ENCODE peak calls at places on chromosome 16, in ten cellular contexts. One of them, this sample, is unnamed.

GRCh38 chr16:50071075-50071671 is 5.4 kb downstream of the HEATR3 start:
- DNase-seq in cardiac fibroblast: no peak
- DNase-seq in A549: no peak
- DNase-seq in CD14-positive monocyte: no peak
- DNase-seq in Calu3: no peak
- DNase-seq in CD4-positive, alpha-beta T cell: no peak
- DNase-seq in right atrium auricular region: no peak
- DNase-seq in GM13977: no peak
- DNase-seq in cardiac muscle cell: no peak
- DNase-seq in thoracic aorta: no peak
- DNase-seq in this sample: no peak

GRCh38 chr16:31202402-31203385 is at the start of gene PYCARD:
- DNase-seq in cardiac fibroblast: peak; percentile 50
- DNase-seq in A549: no peak
- DNase-seq in CD14-positive monocyte: no peak
- DNase-seq in Calu3: peak; percentile 56
- DNase-seq in CD4-positive, alpha-beta T cell: no peak
- DNase-seq in right atrium auricular region: no peak
- DNase-seq in GM13977: peak; percentile 69
- DNase-seq in cardiac muscle cell: peak; percentile 63
- DNase-seq in thoracic aorta: no peak
- DNase-seq in this sample: no peak

GRCh38 chr16:86122681-86123342 is 223.8 kb downstream of the IRF8 start:
- DNase-seq in cardiac fibroblast: no peak
- DNase-seq in A549: no peak
- DNase-seq in CD14-positive monocyte: no peak
- DNase-seq in Calu3: no peak
- DNase-seq in CD4-positive, alpha-beta T cell: no peak
- DNase-seq in right atrium auricular region: no peak
- DNase-seq in GM13977: no peak
- DNase-seq in cardiac muscle cell: no peak
- DNase-seq in thoracic aorta: no peak
- DNase-seq in this sample: no peak

GRCh38 chr16:56965149-56965938 is 3.6 kb downstream of the CETP start:
- DNase-seq in cardiac fibroblast: no peak
- DNase-seq in A549: no peak
- DNase-seq in CD14-positive monocyte: no peak
- DNase-seq in Calu3: no peak
- DNase-seq in CD4-positive, alpha-beta T cell: no peak
- DNase-seq in right atrium auricular region: no peak
- DNase-seq in GM13977: no peak
- DNase-seq in cardiac muscle cell: no peak
- DNase-seq in thoracic aorta: no peak
- DNase-seq in this sample: no peak

GRCh38 chr16:69417537-69418199 is 6.8 kb upstream of the CYB5B start:
- DNase-seq in cardiac fibroblast: peak; percentile 76
- DNase-seq in A549: peak; percentile 78
- DNase-seq in CD14-positive monocyte: no peak
- DNase-seq in Calu3: no peak
- DNase-seq in CD4-positive, alpha-beta T cell: no peak
- DNase-seq in right atrium auricular region: peak; percentile 34
- DNase-seq in GM13977: no peak
- DNase-seq in cardiac muscle cell: peak; percentile 40
- DNase-seq in thoracic aorta: no peak
- DNase-seq in this sample: no peak

GRCh38 chr16:57815987-57816745 is 13.9 kb upstream of the KIFC3 start:
- DNase-seq in cardiac fibroblast: peak; percentile 92
- DNase-seq in A549: peak; percentile 62
- DNase-seq in CD14-positive monocyte: peak; percentile 93
- DNase-seq in Calu3: peak; percentile 93
- DNase-seq in CD4-positive, alpha-beta T cell: peak; percentile 24
- DNase-seq in right atrium auricular region: peak; percentile 98
- DNase-seq in GM13977: no peak
- DNase-seq in cardiac muscle cell: peak; percentile 92
- DNase-seq in thoracic aorta: peak; percentile 76
- DNase-seq in this sample: no peak

GRCh38 chr16:82955836-82956348 is 329.1 kb downstream of the CDH13 start:
- DNase-seq in cardiac fibroblast: no peak
- DNase-seq in A549: no peak
- DNase-seq in CD14-positive monocyte: no peak
- DNase-seq in Calu3: no peak
- DNase-seq in CD4-positive, alpha-beta T cell: no peak
- DNase-seq in right atrium auricular region: no peak
- DNase-seq in GM13977: no peak
- DNase-seq in cardiac muscle cell: no peak
- DNase-seq in thoracic aorta: no peak
- DNase-seq in this sample: no peak

GRCh38 chr16:1125471-1125870 is 27.4 kb upstream of the CACNA1H start:
- DNase-seq in cardiac fibroblast: peak; percentile 40
- DNase-seq in A549: no peak
- DNase-seq in CD14-positive monocyte: no peak
- DNase-seq in Calu3: peak; percentile 34
- DNase-seq in CD4-positive, alpha-beta T cell: no peak
- DNase-seq in right atrium auricular region: no peak
- DNase-seq in GM13977: no peak
- DNase-seq in cardiac muscle cell: peak; percentile 47
- DNase-seq in thoracic aorta: no peak
- DNase-seq in this sample: no peak

GRCh38 chr16:324201-324450 is 28.4 kb downstream of the AXIN1 start:
- DNase-seq in cardiac fibroblast: no peak
- DNase-seq in A549: no peak
- DNase-seq in CD14-positive monocyte: no peak
- DNase-seq in Calu3: no peak
- DNase-seq in CD4-positive, alpha-beta T cell: no peak
- DNase-seq in right atrium auricular region: no peak
- DNase-seq in GM13977: no peak
- DNase-seq in cardiac muscle cell: no peak
- DNase-seq in thoracic aorta: no peak
- DNase-seq in this sample: no peak

GRCh38 chr16:78684040-78684611 is 584.7 kb downstream of the WWOX start:
- DNase-seq in cardiac fibroblast: peak; percentile 94
- DNase-seq in A549: peak; percentile 6
- DNase-seq in CD14-positive monocyte: no peak
- DNase-seq in Calu3: no peak
- DNase-seq in CD4-positive, alpha-beta T cell: no peak
- DNase-seq in right atrium auricular region: peak; percentile 89
- DNase-seq in GM13977: no peak
- DNase-seq in cardiac muscle cell: peak; percentile 97
- DNase-seq in thoracic aorta: peak; percentile 39
- DNase-seq in this sample: peak; percentile 27

GRCh38 chr16:86978445-86979030 is 338.7 kb downstream of the C16orf95 start:
- DNase-seq in cardiac fibroblast: no peak
- DNase-seq in A549: no peak
- DNase-seq in CD14-positive monocyte: peak; percentile 38
- DNase-seq in Calu3: no peak
- DNase-seq in CD4-positive, alpha-beta T cell: no peak
- DNase-seq in right atrium auricular region: no peak
- DNase-seq in GM13977: no peak
- DNase-seq in cardiac muscle cell: no peak
- DNase-seq in thoracic aorta: no peak
- DNase-seq in this sample: no peak

GRCh38 chr16:46833465-46833810 is 2.5 kb upstream of the C16orf87 start:
- DNase-seq in cardiac fibroblast: no peak
- DNase-seq in A549: no peak
- DNase-seq in CD14-positive monocyte: no peak
- DNase-seq in Calu3: no peak
- DNase-seq in CD4-positive, alpha-beta T cell: no peak
- DNase-seq in right atrium auricular region: no peak
- DNase-seq in GM13977: no peak
- DNase-seq in cardiac muscle cell: no peak
- DNase-seq in thoracic aorta: no peak
- DNase-seq in this sample: no peak

GRCh38 chr16:30482366-30482765 is 9.8 kb downstream of the ITGAL start:
- DNase-seq in cardiac fibroblast: no peak
- DNase-seq in A549: peak; percentile 28
- DNase-seq in CD14-positive monocyte: no peak
- DNase-seq in Calu3: peak; percentile 13
- DNase-seq in CD4-positive, alpha-beta T cell: no peak
- DNase-seq in right atrium auricular region: no peak
- DNase-seq in GM13977: no peak
- DNase-seq in cardiac muscle cell: no peak
- DNase-seq in thoracic aorta: no peak
- DNase-seq in this sample: no peak

GRCh38 chr16:23823475-23824407 is 12.0 kb upstream of the PRKCB start:
- DNase-seq in cardiac fibroblast: no peak
- DNase-seq in A549: no peak
- DNase-seq in CD14-positive monocyte: no peak
- DNase-seq in Calu3: no peak
- DNase-seq in CD4-positive, alpha-beta T cell: no peak
- DNase-seq in right atrium auricular region: no peak
- DNase-seq in GM13977: no peak
- DNase-seq in cardiac muscle cell: no peak
- DNase-seq in thoracic aorta: no peak
- DNase-seq in this sample: no peak

GRCh38 chr16:77784441-77785356 is 3.7 kb upstream of the VAT1L start:
- DNase-seq in cardiac fibroblast: no peak
- DNase-seq in A549: no peak
- DNase-seq in CD14-positive monocyte: no peak
- DNase-seq in Calu3: no peak
- DNase-seq in CD4-positive, alpha-beta T cell: no peak
- DNase-seq in right atrium auricular region: no peak
- DNase-seq in GM13977: no peak
- DNase-seq in cardiac muscle cell: peak; percentile 17
- DNase-seq in thoracic aorta: no peak
- DNase-seq in this sample: no peak

GRCh38 chr16:62700456-62701280 is 664.4 kb upstream of the CDH8 start:
- DNase-seq in cardiac fibroblast: no peak
- DNase-seq in A549: no peak
- DNase-seq in CD14-positive monocyte: no peak
- DNase-seq in Calu3: no peak
- DNase-seq in CD4-positive, alpha-beta T cell: no peak
- DNase-seq in right atrium auricular region: no peak
- DNase-seq in GM13977: no peak
- DNase-seq in cardiac muscle cell: no peak
- DNase-seq in thoracic aorta: no peak
- DNase-seq in this sample: no peak

DNA sequence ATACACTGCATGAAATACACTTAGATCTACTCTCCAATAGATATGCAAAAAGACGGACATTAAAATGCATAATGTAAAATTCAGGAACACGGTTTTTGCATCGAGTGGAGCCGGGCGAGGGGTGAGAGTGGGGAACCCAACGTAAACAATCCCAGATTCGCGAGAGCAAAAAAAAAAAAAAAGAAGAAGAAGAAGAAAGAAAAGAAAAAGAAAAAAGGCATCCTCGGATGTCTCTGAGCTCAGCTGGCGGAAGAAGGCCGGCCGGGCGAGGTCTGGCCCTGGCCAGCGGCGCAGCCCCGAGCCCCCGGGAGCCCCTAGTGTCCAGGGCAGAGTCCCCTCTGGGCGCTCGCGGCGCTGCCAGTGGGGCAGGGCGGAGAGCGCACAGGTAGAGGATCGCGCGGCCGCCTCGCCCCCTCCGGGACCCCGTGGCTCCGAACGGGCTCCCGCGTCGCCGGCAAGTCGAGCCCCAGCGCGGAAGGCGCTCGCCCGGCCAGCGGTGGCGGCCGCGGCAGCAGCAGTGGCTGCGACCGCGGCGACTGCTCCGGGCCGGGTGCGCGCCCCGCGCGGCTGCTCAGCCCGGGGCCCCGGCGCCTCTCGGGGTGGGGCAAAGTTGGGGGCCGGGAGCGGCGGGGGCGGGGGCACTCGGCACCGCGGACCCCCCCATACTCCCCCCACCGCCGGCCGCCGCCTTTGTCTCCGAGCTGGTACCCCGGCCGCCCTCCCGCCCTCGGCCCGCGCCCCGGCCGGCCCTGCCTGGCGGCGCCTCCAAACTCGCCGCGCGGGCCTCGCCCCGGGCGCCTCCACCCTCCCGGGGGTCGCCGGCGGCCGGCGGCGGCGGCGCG is 9.7 kb upstream of the ZFHX3 start:
- DNase-seq in cardiac fibroblast: peak; percentile 59
- DNase-seq in A549: no peak
- DNase-seq in CD14-positive monocyte: no peak
- DNase-seq in Calu3: peak; percentile 62
- DNase-seq in CD4-positive, alpha-beta T cell: no peak
- DNase-seq in right atrium auricular region: no peak
- DNase-seq in GM13977: peak; percentile 78
- DNase-seq in cardiac muscle cell: peak; percentile 58
- DNase-seq in thoracic aorta: no peak
- DNase-seq in this sample: no peak
- TF ChIP-seq CTCF in cardiac fibroblast: no peak
- TF ChIP-seq CTCF in A549: peak; percentile 29
- TF ChIP-seq CTCF in CD14-positive monocyte: no peak
- TF ChIP-seq CTCF in Calu3: peak; percentile 58
- TF ChIP-seq CTCF in CD4-positive, alpha-beta T cell: no peak
- TF ChIP-seq CTCF in right atrium auricular region: peak; percentile 12
- TF ChIP-seq CTCF in GM13977: peak; percentile 32
- TF ChIP-seq CTCF in cardiac muscle cell: peak; percentile 30
- TF ChIP-seq CTCF in thoracic aorta: no peak
- TF ChIP-seq CTCF in this sample: no peak

GRCh38 chr16:88761830-88762229 is 23.2 kb downstream of the PIEZO1 start:
- DNase-seq in cardiac fibroblast: no peak
- DNase-seq in A549: no peak
- DNase-seq in CD14-positive monocyte: no peak
- DNase-seq in Calu3: peak; percentile 48
- DNase-seq in CD4-positive, alpha-beta T cell: no peak
- DNase-seq in right atrium auricular region: no peak
- DNase-seq in GM13977: no peak
- DNase-seq in cardiac muscle cell: no peak
- DNase-seq in thoracic aorta: no peak
- DNase-seq in this sample: no peak
- TF ChIP-seq CTCF in cardiac fibroblast: no peak
- TF ChIP-seq CTCF in A549: no peak
- TF ChIP-seq CTCF in CD14-positive monocyte: no peak
- TF ChIP-seq CTCF in Calu3: no peak
- TF ChIP-seq CTCF in CD4-positive, alpha-beta T cell: no peak
- TF ChIP-seq CTCF in right atrium auricular region: no peak
- TF ChIP-seq CTCF in GM13977: no peak
- TF ChIP-seq CTCF in cardiac muscle cell: no peak
- TF ChIP-seq CTCF in thoracic aorta: no peak
- TF ChIP-seq CTCF in this sample: no peak

GRCh38 chr16:28139530-28139929 is 72.2 kb downstream of the XPO6 start:
- DNase-seq in cardiac fibroblast: no peak
- DNase-seq in A549: peak; percentile 22
- DNase-seq in CD14-positive monocyte: no peak
- DNase-seq in Calu3: no peak
- DNase-seq in CD4-positive, alpha-beta T cell: no peak
- DNase-seq in right atrium auricular region: no peak
- DNase-seq in GM13977: no peak
- DNase-seq in cardiac muscle cell: no peak
- DNase-seq in thoracic aorta: no peak
- DNase-seq in this sample: no peak
- TF ChIP-seq CTCF in cardiac fibroblast: no peak
- TF ChIP-seq CTCF in A549: no peak
- TF ChIP-seq CTCF in CD14-positive monocyte: peak; percentile 13
- TF ChIP-seq CTCF in Calu3: no peak
- TF ChIP-seq CTCF in CD4-positive, alpha-beta T cell: no peak
- TF ChIP-seq CTCF in right atrium auricular region: no peak
- TF ChIP-seq CTCF in GM13977: no peak
- TF ChIP-seq CTCF in cardiac muscle cell: no peak
- TF ChIP-seq CTCF in thoracic aorta: no peak
- TF ChIP-seq CTCF in this sample: no peak

DNA sequence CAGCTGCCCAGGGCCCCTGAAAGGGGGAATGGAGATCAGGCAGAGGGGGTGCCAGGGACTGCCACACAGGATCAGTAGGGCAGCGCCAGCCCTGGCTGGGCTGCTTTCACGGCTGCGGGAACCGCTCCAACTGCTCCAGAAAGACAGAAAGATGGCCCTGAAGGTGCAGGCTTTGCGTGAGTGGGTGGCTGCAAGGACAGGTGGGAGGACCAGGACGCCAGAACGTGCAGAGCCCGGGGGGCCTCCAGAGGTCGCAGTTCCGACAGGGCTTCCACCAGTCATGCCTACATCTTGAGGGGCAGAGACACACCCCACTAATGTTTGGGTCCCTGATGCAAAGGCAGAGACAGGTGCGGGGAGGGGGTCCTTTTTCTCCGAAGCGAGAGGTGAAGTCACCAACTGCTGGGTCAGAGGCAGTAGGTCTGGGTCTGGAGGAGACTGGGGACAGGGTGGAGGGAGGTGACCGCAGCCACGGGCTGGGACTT is 790 bp upstream of the ATP6V0C start:
- DNase-seq in cardiac fibroblast: no peak
- DNase-seq in A549: no peak
- DNase-seq in CD14-positive monocyte: no peak
- DNase-seq in Calu3: no peak
- DNase-seq in CD4-positive, alpha-beta T cell: no peak
- DNase-seq in right atrium auricular region: no peak
- DNase-seq in GM13977: peak; percentile 70
- DNase-seq in cardiac muscle cell: no peak
- DNase-seq in thoracic aorta: no peak
- DNase-seq in this sample: no peak
- TF ChIP-seq CTCF in cardiac fibroblast: no peak
- TF ChIP-seq CTCF in A549: no peak
- TF ChIP-seq CTCF in CD14-positive monocyte: no peak
- TF ChIP-seq CTCF in Calu3: no peak
- TF ChIP-seq CTCF in CD4-positive, alpha-beta T cell: no peak
- TF ChIP-seq CTCF in right atrium auricular region: no peak
- TF ChIP-seq CTCF in GM13977: peak; percentile 30
- TF ChIP-seq CTCF in cardiac muscle cell: no peak
- TF ChIP-seq CTCF in thoracic aorta: no peak
- TF ChIP-seq CTCF in this sample: no peak